ENCODE peak calls at places on chromosomes 12 and 14, in seven cellular contexts. U, X, S, A, H, K and L are unnamed samples. For H3K36me3, the result is how much of the 10 kb centered on the place peaks cover.

GRCh38 chr14:89563503-89563902 is 146.5 kb upstream of the FOXN3 start:
- DNase-seq in H (no peak), S (no peak), K (no peak), X (no peak), A (no peak), U (no peak), L (no peak)

GRCh38 chr14:95998656-95999055 is 40.5 kb upstream of the C14orf132 start:
- DNase-seq in S (no peak), A (no peak), K (no peak), H (no peak), X (no peak), U (no peak), L (no peak)

GRCh38 chr14:54556535-54556934 is 10.4 kb upstream of the SAMD4A start:
- DNase-seq in H (no peak), X (no peak), K (no peak), S (no peak), A (no peak), U (no peak), L (no peak)

GRCh38 chr12:131039551-131039950 is 85.8 kb downstream of the ADGRD1 start:
- DNase-seq in A (no peak), K (no peak), H (no peak), U (no peak), S (no peak), X (no peak), L (no peak)

GRCh38 chr14:105419305-105420091 is at the start of gene MTA1:
- DNase-seq in H (peak), S (peak), K (no peak), X (no peak), U (peak), A (peak), L (peak)

GRCh38 chr12:42482086-42482819 is 107.3 kb downstream of the PRICKLE1 start:
- DNase-seq in U (no peak), H (no peak), K (peak), A (no peak), S (no peak), X (no peak), L (peak)

GRCh38 chr14:71486274-71486673 is 446.0 kb upstream of the RGS6 start:
- DNase-seq in X (no peak), H (no peak), A (no peak), S (no peak), K (no peak), U (no peak), L (no peak)

GRCh38 chr14:29282169-29282568 is 515.6 kb downstream of the FOXG1 start:
- DNase-seq in H (no peak), U (no peak), X (no peak), S (no peak), A (no peak), K (no peak), L (no peak)

GRCh38 chr12:25397001-25397400 is 146.3 kb upstream of the KRAS start:
- DNase-seq in A (no peak), H (no peak), U (no peak), S (no peak), K (no peak), X (no peak), L (no peak)

GRCh38 chr14:68248481-68249255 is 429.1 kb downstream of the RAD51B start:
- DNase-seq in A (no peak), X (no peak), U (peak), S (no peak), H (peak), K (peak), L (peak)

GRCh38 chr14:98926151-98926550 is 345.8 kb downstream of the BCL11B start:
- DNase-seq in K (no peak), H (no peak), X (no peak), S (no peak), U (no peak), A (no peak), L (no peak)

GRCh38 chr14:99253890-99254289 is 18.1 kb downstream of the BCL11B start:
- DNase-seq in X (no peak), A (no peak), S (no peak), H (no peak), K (no peak), U (no peak), L (no peak)

GRCh38 chr12:16323010-16323409 is 24.4 kb upstream of the MGST1 start:
- DNase-seq in A (no peak), X (no peak), K (no peak), U (no peak), S (no peak), H (no peak), L (no peak)

GRCh38 chr12:15268927-15269552 is 47.8 kb upstream of the RERG start:
- DNase-seq in S (peak), K (peak), X (no peak), A (no peak), H (peak), U (no peak), L (peak)

GRCh38 chr12:124610021-124610606 is 42.7 kb upstream of the NCOR2 start:
- DNase-seq in A (no peak), X (no peak), K (no peak), H (no peak), U (no peak), S (no peak), L (no peak)

GRCh38 chr12:124612392-124612680 is 44.9 kb upstream of the NCOR2 start:
- DNase-seq in H (no peak), K (no peak), S (no peak), U (no peak), X (no peak), A (no peak), L (no peak)

GRCh38 chr12:124613151-124613585 is 45.8 kb upstream of the NCOR2 start:
- DNase-seq in X (no peak), K (no peak), U (peak), H (peak), A (no peak), S (peak), L (no peak)

GRCh38 chr12:124610629-124611558 is 43.5 kb upstream of the NCOR2 start:
- DNase-seq in K (no peak), H (no peak), S (no peak), U (no peak), X (no peak), A (no peak), L (no peak)

GRCh38 chr12:124611559-124612391 is 44.4 kb upstream of the NCOR2 start:
- DNase-seq in X (no peak), K (no peak), H (no peak), U (peak), S (no peak), A (no peak), L (no peak)
- H3K36me3 ChIP-seq in X (under half), K (under half), H (under half), U (under half), S (under half), A (under half), L (under half)

GRCh38 chr12:121533391-121534090 is 47.3 kb downstream of the KDM2B start:
- DNase-seq in H (no peak), K (no peak), S (no peak), U (no peak), A (no peak), X (no peak), L (no peak)

GRCh38 chr12:121536058-121536928 is 44.5 kb downstream of the KDM2B start:
- DNase-seq in U (peak), X (peak), A (no peak), H (peak), S (peak), K (peak), L (peak)

GRCh38 chr12:121536929-121537813 is 43.7 kb downstream of the KDM2B start:
- DNase-seq in S (peak), A (peak), H (peak), K (peak), U (peak), X (peak), L (peak)

GRCh38 chr12:121534495-121535148 is 46.2 kb downstream of the KDM2B start:
- DNase-seq in H (no peak), X (no peak), U (no peak), A (peak), K (no peak), S (no peak), L (no peak)

DNA sequence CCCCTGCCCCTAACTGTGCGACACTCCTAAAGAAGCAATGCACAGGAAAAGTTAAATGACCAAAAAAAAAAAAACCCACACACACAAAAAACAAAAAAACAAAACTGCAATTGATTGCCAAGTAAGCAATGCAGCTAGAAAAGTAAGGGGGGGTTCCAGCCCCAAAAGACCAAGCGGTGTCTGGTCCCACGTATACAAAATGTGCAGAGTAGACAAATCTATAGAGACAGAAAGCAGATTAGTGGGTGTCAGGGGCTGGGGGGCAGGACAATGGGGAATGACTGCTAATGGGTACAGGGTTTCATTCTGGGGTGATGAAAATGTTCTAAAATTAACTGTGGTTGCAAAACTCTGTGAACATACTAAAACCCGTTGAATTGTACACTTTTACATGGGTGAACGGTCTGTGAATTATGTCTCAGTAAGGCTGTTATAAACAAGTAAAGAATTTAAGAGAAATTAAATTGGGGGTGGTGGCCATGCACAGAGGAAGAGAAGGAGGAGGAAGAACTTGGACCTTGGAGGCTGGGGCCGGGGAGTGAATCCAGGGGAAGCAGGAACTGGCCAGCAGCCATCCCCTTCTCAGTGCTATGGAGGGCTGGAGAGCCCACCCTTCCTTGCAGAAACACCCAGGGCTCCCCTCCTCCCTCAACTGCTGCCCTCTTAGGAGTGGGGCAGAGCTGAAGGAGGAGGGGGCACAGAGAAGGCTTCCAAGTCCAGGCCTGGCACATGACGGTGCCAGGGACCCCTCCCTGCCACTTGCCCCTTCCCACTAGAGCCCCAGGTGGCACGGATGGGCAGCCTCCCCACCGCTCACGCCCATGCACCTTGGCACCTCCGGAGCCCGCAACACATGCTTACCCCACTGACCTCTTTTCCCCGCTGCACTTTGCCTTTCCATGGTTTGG is 45.4 kb downstream of the KDM2B start:
- DNase-seq in U (no peak), X (no peak), H (no peak), K (no peak), S (peak), A (no peak), L (no peak)
- H3K4me3 ChIP-seq in U (no peak), X (peak), H (no peak), K (no peak), S (peak), A (no peak), L (no peak)

GRCh38 chr14:64444140-64444539 is 21.2 kb upstream of the AKAP5 start:
- DNase-seq in X (no peak), U (no peak), S (no peak), K (no peak), A (no peak), H (no peak), L (no peak)
- H3K36me3 ChIP-seq in X (under half), U (under half), S (under half), K (under half), A (under half), H (under half), L (half or more)

GRCh38 chr12:94187351-94187750 is 39.0 kb downstream of the PLXNC1 start:
- DNase-seq in X (no peak), K (no peak), S (no peak), H (no peak), U (no peak), A (no peak), L (no peak)
- H3K4me3 ChIP-seq in X (no peak), K (no peak), S (no peak), H (no peak), U (no peak), A (no peak), L (no peak)

DNA sequence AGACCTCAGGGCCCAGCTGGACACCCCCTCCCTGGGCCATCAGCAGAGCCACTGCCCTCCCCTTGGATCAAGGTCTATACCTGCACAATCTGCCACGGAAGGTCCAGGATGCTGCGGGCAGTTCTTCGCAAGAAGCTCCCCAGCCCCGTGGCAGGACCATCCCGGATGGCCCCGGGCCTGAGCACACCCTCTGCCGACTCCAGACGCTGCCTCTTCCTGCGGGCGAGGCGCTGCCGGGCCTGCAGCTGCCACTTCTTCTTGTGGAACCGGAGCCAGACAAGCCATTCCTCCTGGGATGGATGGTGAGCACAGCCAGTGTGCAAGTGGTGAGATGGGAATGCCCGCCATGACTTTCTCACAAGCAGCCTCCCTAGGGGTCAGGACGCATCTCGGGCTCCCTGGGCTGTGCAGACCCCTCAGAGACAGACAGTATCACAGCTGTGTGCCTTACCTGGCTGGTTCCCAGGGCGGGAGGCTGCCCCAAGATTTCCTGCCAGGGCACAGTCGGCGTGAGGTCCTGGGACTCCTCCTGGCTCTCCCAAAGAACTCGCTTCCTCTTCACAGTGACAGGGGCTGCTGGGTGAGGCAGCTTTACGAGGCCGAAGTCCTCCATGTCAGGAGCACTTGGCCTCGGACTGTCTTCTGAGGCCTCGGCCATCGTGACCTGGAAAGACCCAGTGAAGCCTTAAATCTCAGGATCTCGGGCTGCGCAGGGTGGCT is 30.8 kb downstream of the P2RX2 start:
- DNase-seq in A (no peak), U (peak), K (no peak), S (peak), X (no peak), H (no peak), L (no peak)
- H3K36me3 ChIP-seq in A (under half), U (under half), K (under half), S (under half), X (under half), H (under half), L (half or more)

GRCh38 chr14:24377126-24377525 is 9.1 kb downstream of the NFATC4 start:
- DNase-seq in U (no peak), H (no peak), X (no peak), K (no peak), S (no peak), A (no peak), L (no peak)
- H3K4me3 ChIP-seq in U (no peak), H (no peak), X (no peak), K (no peak), S (no peak), A (no peak), L (no peak)

GRCh38 chr12:106333010-106333409 is 24.5 kb upstream of the POLR3B start:
- DNase-seq in H (no peak), X (no peak), U (no peak), K (no peak), A (no peak), S (no peak), L (no peak)
- H3K36me3 ChIP-seq in H (under half), X (under half), U (under half), K (under half), A (under half), S (under half), L (under half)

DNA sequence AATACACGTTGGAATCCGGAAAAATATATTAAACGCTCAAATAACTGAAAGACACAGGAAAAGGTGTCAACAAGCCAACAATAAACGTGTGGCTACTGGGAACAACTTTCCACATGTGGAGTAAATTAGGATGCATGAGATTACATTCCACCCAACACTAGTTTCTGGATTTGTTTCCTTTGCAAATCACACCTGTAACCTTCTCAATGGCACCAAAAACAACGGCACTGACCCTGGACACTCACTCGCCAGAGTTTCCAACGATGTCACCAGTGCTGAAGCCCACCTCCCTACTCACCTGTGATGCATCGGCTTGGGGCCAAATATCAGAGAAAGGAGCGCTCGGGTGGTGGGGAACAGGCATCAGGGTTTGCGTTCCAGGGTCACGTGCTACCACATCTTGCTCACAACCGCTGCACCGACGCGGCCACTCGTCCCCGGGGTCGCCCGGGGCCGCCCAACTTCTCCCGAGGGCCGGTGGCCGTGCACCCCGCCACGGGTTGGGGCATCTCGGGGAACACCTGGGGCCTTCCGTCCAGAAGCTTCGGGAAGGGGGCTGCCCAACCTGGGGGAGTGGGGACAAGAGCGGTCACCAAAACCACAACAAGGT is 625 bp downstream of the PRDM4 start:
- DNase-seq in U (peak), X (no peak), S (peak), H (peak), A (peak), K (peak), L (peak)
- H3K4me3 ChIP-seq in U (peak), X (peak), S (peak), H (peak), A (peak), K (peak), L (peak)